ENCODE peak calls at places on chromosome 14, in six cellular contexts. One of them, this sample, is unnamed.

GRCh38 chr14:57405562-57405961 is 15.2 kb downstream of the NAA30 start:
- DNase-seq in NCI-H1092 treated with DMSO at 0.1 percent for 48 hours: no peak
- DNase-seq in H4: no peak
- DNase-seq in HTR-8/SVneo: no peak
- DNase-seq in RKO: no peak
- DNase-seq in stimulated activated CD8-positive, alpha-beta memory T cell treated with anti-CD3 and anti-CD28 coated beads, Interleukin-12 subunit alpha, Interleukin-12 subunit beta, amount 100 ng/mL, for 1 hour: no peak
- DNase-seq in this sample: no peak

GRCh38 chr14:52354257-52354656 is 40.1 kb downstream of the PTGER2 start:
- DNase-seq in NCI-H1092 treated with DMSO at 0.1 percent for 48 hours: no peak
- DNase-seq in H4: no peak
- DNase-seq in HTR-8/SVneo: no peak
- DNase-seq in RKO: no peak
- DNase-seq in stimulated activated CD8-positive, alpha-beta memory T cell treated with anti-CD3 and anti-CD28 coated beads, Interleukin-12 subunit alpha, Interleukin-12 subunit beta, amount 100 ng/mL, for 1 hour: no peak
- DNase-seq in this sample: no peak

GRCh38 chr14:75980856-75981255 is 939 bp downstream of the TGFB3 start:
- DNase-seq in NCI-H1092 treated with DMSO at 0.1 percent for 48 hours: no peak
- DNase-seq in H4: no peak
- DNase-seq in HTR-8/SVneo: no peak
- DNase-seq in RKO: no peak
- DNase-seq in stimulated activated CD8-positive, alpha-beta memory T cell treated with anti-CD3 and anti-CD28 coated beads, Interleukin-12 subunit alpha, Interleukin-12 subunit beta, amount 100 ng/mL, for 1 hour: no peak
- DNase-seq in this sample: no peak

GRCh38 chr14:78153069-78153351 is 17.2 kb upstream of the NRXN3 start:
- DNase-seq in NCI-H1092 treated with DMSO at 0.1 percent for 48 hours: peak; percentile 45
- DNase-seq in H4: no peak
- DNase-seq in HTR-8/SVneo: no peak
- DNase-seq in RKO: peak; percentile 17
- DNase-seq in stimulated activated CD8-positive, alpha-beta memory T cell treated with anti-CD3 and anti-CD28 coated beads, Interleukin-12 subunit alpha, Interleukin-12 subunit beta, amount 100 ng/mL, for 1 hour: no peak
- DNase-seq in this sample: no peak

GRCh38 chr14:70473825-70474224 is 21.9 kb downstream of the ADAM21 start:
- DNase-seq in NCI-H1092 treated with DMSO at 0.1 percent for 48 hours: no peak
- DNase-seq in H4: no peak
- DNase-seq in HTR-8/SVneo: no peak
- DNase-seq in RKO: no peak
- DNase-seq in stimulated activated CD8-positive, alpha-beta memory T cell treated with anti-CD3 and anti-CD28 coated beads, Interleukin-12 subunit alpha, Interleukin-12 subunit beta, amount 100 ng/mL, for 1 hour: no peak
- DNase-seq in this sample: no peak

GRCh38 chr14:90511795-90512331 is 115.0 kb downstream of the CALM1 start:
- DNase-seq in NCI-H1092 treated with DMSO at 0.1 percent for 48 hours: peak; percentile 39
- DNase-seq in H4: no peak
- DNase-seq in HTR-8/SVneo: no peak
- DNase-seq in RKO: no peak
- DNase-seq in stimulated activated CD8-positive, alpha-beta memory T cell treated with anti-CD3 and anti-CD28 coated beads, Interleukin-12 subunit alpha, Interleukin-12 subunit beta, amount 100 ng/mL, for 1 hour: no peak
- DNase-seq in this sample: no peak

GRCh38 chr14:53670701-53671100 is 285.9 kb downstream of the BMP4 start:
- DNase-seq in NCI-H1092 treated with DMSO at 0.1 percent for 48 hours: no peak
- DNase-seq in H4: peak; percentile 46
- DNase-seq in HTR-8/SVneo: peak; percentile 12
- DNase-seq in RKO: peak; percentile 19
- DNase-seq in stimulated activated CD8-positive, alpha-beta memory T cell treated with anti-CD3 and anti-CD28 coated beads, Interleukin-12 subunit alpha, Interleukin-12 subunit beta, amount 100 ng/mL, for 1 hour: no peak
- DNase-seq in this sample: no peak

GRCh38 chr14:100610511-100611217 is 23.4 kb upstream of the BEGAIN start:
- DNase-seq in NCI-H1092 treated with DMSO at 0.1 percent for 48 hours: no peak
- DNase-seq in H4: peak; percentile 51
- DNase-seq in HTR-8/SVneo: no peak
- DNase-seq in RKO: peak; percentile 34
- DNase-seq in stimulated activated CD8-positive, alpha-beta memory T cell treated with anti-CD3 and anti-CD28 coated beads, Interleukin-12 subunit alpha, Interleukin-12 subunit beta, amount 100 ng/mL, for 1 hour: no peak
- DNase-seq in this sample: no peak

GRCh38 chr14:72957213-72957612 is 30.9 kb downstream of the DCAF4 start:
- DNase-seq in NCI-H1092 treated with DMSO at 0.1 percent for 48 hours: no peak
- DNase-seq in H4: no peak
- DNase-seq in HTR-8/SVneo: no peak
- DNase-seq in RKO: no peak
- DNase-seq in stimulated activated CD8-positive, alpha-beta memory T cell treated with anti-CD3 and anti-CD28 coated beads, Interleukin-12 subunit alpha, Interleukin-12 subunit beta, amount 100 ng/mL, for 1 hour: no peak
- DNase-seq in this sample: no peak

GRCh38 chr14:92645841-92646478 is 102.5 kb downstream of the LGMN start:
- DNase-seq in NCI-H1092 treated with DMSO at 0.1 percent for 48 hours: no peak
- DNase-seq in H4: no peak
- DNase-seq in HTR-8/SVneo: no peak
- DNase-seq in RKO: no peak
- DNase-seq in stimulated activated CD8-positive, alpha-beta memory T cell treated with anti-CD3 and anti-CD28 coated beads, Interleukin-12 subunit alpha, Interleukin-12 subunit beta, amount 100 ng/mL, for 1 hour: no peak
- DNase-seq in this sample: no peak

GRCh38 chr14:30874120-30874998 is at the start of gene COCH:
- DNase-seq in NCI-H1092 treated with DMSO at 0.1 percent for 48 hours: peak; percentile 78
- DNase-seq in H4: no peak
- DNase-seq in HTR-8/SVneo: peak; percentile 80
- DNase-seq in RKO: no peak
- DNase-seq in stimulated activated CD8-positive, alpha-beta memory T cell treated with anti-CD3 and anti-CD28 coated beads, Interleukin-12 subunit alpha, Interleukin-12 subunit beta, amount 100 ng/mL, for 1 hour: no peak
- DNase-seq in this sample: peak; percentile 24

GRCh38 chr14:22650046-22650739 is 6.0 kb upstream of the OR6J1 start:
- DNase-seq in NCI-H1092 treated with DMSO at 0.1 percent for 48 hours: no peak
- DNase-seq in H4: no peak
- DNase-seq in HTR-8/SVneo: no peak
- DNase-seq in RKO: no peak
- DNase-seq in stimulated activated CD8-positive, alpha-beta memory T cell treated with anti-CD3 and anti-CD28 coated beads, Interleukin-12 subunit alpha, Interleukin-12 subunit beta, amount 100 ng/mL, for 1 hour: no peak
- DNase-seq in this sample: no peak

GRCh38 chr14:79077096-79077495 is 906.9 kb downstream of the NRXN3 start:
- DNase-seq in NCI-H1092 treated with DMSO at 0.1 percent for 48 hours: no peak
- DNase-seq in H4: no peak
- DNase-seq in HTR-8/SVneo: no peak
- DNase-seq in RKO: no peak
- DNase-seq in stimulated activated CD8-positive, alpha-beta memory T cell treated with anti-CD3 and anti-CD28 coated beads, Interleukin-12 subunit alpha, Interleukin-12 subunit beta, amount 100 ng/mL, for 1 hour: no peak
- DNase-seq in this sample: no peak

GRCh38 chr14:34023824-34024767 is 73.2 kb upstream of the EGLN3 start:
- DNase-seq in NCI-H1092 treated with DMSO at 0.1 percent for 48 hours: no peak
- DNase-seq in H4: no peak
- DNase-seq in HTR-8/SVneo: no peak
- DNase-seq in RKO: no peak
- DNase-seq in stimulated activated CD8-positive, alpha-beta memory T cell treated with anti-CD3 and anti-CD28 coated beads, Interleukin-12 subunit alpha, Interleukin-12 subunit beta, amount 100 ng/mL, for 1 hour: no peak
- DNase-seq in this sample: no peak

GRCh38 chr14:22427771-22428228 is 161.2 kb downstream of the DAD1 start:
- DNase-seq in NCI-H1092 treated with DMSO at 0.1 percent for 48 hours: no peak
- DNase-seq in H4: peak; percentile 60
- DNase-seq in HTR-8/SVneo: peak; percentile 12
- DNase-seq in RKO: no peak
- DNase-seq in stimulated activated CD8-positive, alpha-beta memory T cell treated with anti-CD3 and anti-CD28 coated beads, Interleukin-12 subunit alpha, Interleukin-12 subunit beta, amount 100 ng/mL, for 1 hour: no peak
- DNase-seq in this sample: no peak

GRCh38 chr14:49303952-49304516 is 282.1 kb downstream of the RPS29 start:
- DNase-seq in NCI-H1092 treated with DMSO at 0.1 percent for 48 hours: no peak
- DNase-seq in H4: no peak
- DNase-seq in HTR-8/SVneo: peak; percentile 20
- DNase-seq in RKO: peak; percentile 52
- DNase-seq in stimulated activated CD8-positive, alpha-beta memory T cell treated with anti-CD3 and anti-CD28 coated beads, Interleukin-12 subunit alpha, Interleukin-12 subunit beta, amount 100 ng/mL, for 1 hour: no peak
- DNase-seq in this sample: no peak

GRCh38 chr14:54568821-54569591 is 2.1 kb downstream of the SAMD4A start:
- DNase-seq in NCI-H1092 treated with DMSO at 0.1 percent for 48 hours: no peak
- DNase-seq in H4: no peak
- DNase-seq in HTR-8/SVneo: no peak
- DNase-seq in RKO: peak; percentile 81
- DNase-seq in stimulated activated CD8-positive, alpha-beta memory T cell treated with anti-CD3 and anti-CD28 coated beads, Interleukin-12 subunit alpha, Interleukin-12 subunit beta, amount 100 ng/mL, for 1 hour: no peak
- DNase-seq in this sample: no peak